ENCODE peak calls at places on chromosomes 6 and 20, in nine cellular contexts. One of them, this sample, is unnamed.

GRCh38 chr20:58944610-58945009 is 36.4 kb upstream of the NELFCD start:
- DNase-seq in tibial artery: no peak
- DNase-seq in lower lobe of right lung: no peak
- DNase-seq in CD8-positive, alpha-beta memory T cell: no peak
- DNase-seq in CD8-positive, alpha-beta T cell: no peak
- DNase-seq in heart right ventricle: no peak
- DNase-seq in transverse colon: no peak
- DNase-seq in colonic mucosa: no peak
- DNase-seq in neural progenitor cell: no peak
- DNase-seq in this sample: no peak

GRCh38 chr20:4066551-4066950 is 51.2 kb upstream of the RNF24 start:
- DNase-seq in tibial artery: no peak
- DNase-seq in lower lobe of right lung: no peak
- DNase-seq in CD8-positive, alpha-beta memory T cell: no peak
- DNase-seq in CD8-positive, alpha-beta T cell: no peak
- DNase-seq in heart right ventricle: no peak
- DNase-seq in transverse colon: no peak
- DNase-seq in colonic mucosa: no peak
- DNase-seq in neural progenitor cell: no peak
- DNase-seq in this sample: no peak

GRCh38 chr20:8161262-8162071 is 29.4 kb downstream of the PLCB1 start:
- DNase-seq in tibial artery: no peak
- DNase-seq in lower lobe of right lung: no peak
- DNase-seq in CD8-positive, alpha-beta memory T cell: no peak
- DNase-seq in CD8-positive, alpha-beta T cell: no peak
- DNase-seq in heart right ventricle: no peak
- DNase-seq in transverse colon: no peak
- DNase-seq in colonic mucosa: no peak
- DNase-seq in neural progenitor cell: no peak
- DNase-seq in this sample: no peak

GRCh38 chr20:5677389-5677788 is 72.8 kb upstream of the SHLD1 start:
- DNase-seq in tibial artery: no peak
- DNase-seq in lower lobe of right lung: no peak
- DNase-seq in CD8-positive, alpha-beta memory T cell: no peak
- DNase-seq in CD8-positive, alpha-beta T cell: no peak
- DNase-seq in heart right ventricle: no peak
- DNase-seq in transverse colon: no peak
- DNase-seq in colonic mucosa: no peak
- DNase-seq in neural progenitor cell: no peak
- DNase-seq in this sample: no peak

GRCh38 chr6:3813918-3814317 is 35.3 kb upstream of the FAM50B start:
- DNase-seq in tibial artery: no peak
- DNase-seq in lower lobe of right lung: no peak
- DNase-seq in CD8-positive, alpha-beta memory T cell: no peak
- DNase-seq in CD8-positive, alpha-beta T cell: no peak
- DNase-seq in heart right ventricle: no peak
- DNase-seq in transverse colon: no peak
- DNase-seq in colonic mucosa: no peak
- DNase-seq in neural progenitor cell: no peak
- DNase-seq in this sample: no peak

GRCh38 chr20:63163596-63164560 is 52.1 kb downstream of the YTHDF1 start:
- DNase-seq in tibial artery: no peak
- DNase-seq in lower lobe of right lung: no peak
- DNase-seq in CD8-positive, alpha-beta memory T cell: no peak
- DNase-seq in CD8-positive, alpha-beta T cell: no peak
- DNase-seq in heart right ventricle: peak; percentile 2
- DNase-seq in transverse colon: no peak
- DNase-seq in colonic mucosa: no peak
- DNase-seq in neural progenitor cell: peak; percentile 74
- DNase-seq in this sample: no peak

GRCh38 chr6:161342039-161342438 is 68.2 kb upstream of the AGPAT4 start:
- DNase-seq in tibial artery: no peak
- DNase-seq in lower lobe of right lung: no peak
- DNase-seq in CD8-positive, alpha-beta memory T cell: no peak
- DNase-seq in CD8-positive, alpha-beta T cell: no peak
- DNase-seq in heart right ventricle: no peak
- DNase-seq in transverse colon: no peak
- DNase-seq in colonic mucosa: no peak
- DNase-seq in neural progenitor cell: no peak
- DNase-seq in this sample: no peak

GRCh38 chr20:50163570-50164317 is 10.2 kb upstream of the PEDS1 start:
- DNase-seq in tibial artery: peak; percentile 58
- DNase-seq in lower lobe of right lung: no peak
- DNase-seq in CD8-positive, alpha-beta memory T cell: no peak
- DNase-seq in CD8-positive, alpha-beta T cell: no peak
- DNase-seq in heart right ventricle: peak; percentile 41
- DNase-seq in transverse colon: no peak
- DNase-seq in colonic mucosa: no peak
- DNase-seq in neural progenitor cell: no peak
- DNase-seq in this sample: peak; percentile 72

GRCh38 chr6:159833556-159833955 is 33.5 kb downstream of the PNLDC1 start:
- DNase-seq in tibial artery: no peak
- DNase-seq in lower lobe of right lung: no peak
- DNase-seq in CD8-positive, alpha-beta memory T cell: no peak
- DNase-seq in CD8-positive, alpha-beta T cell: no peak
- DNase-seq in heart right ventricle: no peak
- DNase-seq in transverse colon: no peak
- DNase-seq in colonic mucosa: no peak
- DNase-seq in neural progenitor cell: no peak
- DNase-seq in this sample: no peak

GRCh38 chr20:37494796-37495195 is 26.3 kb upstream of the NNAT start:
- DNase-seq in tibial artery: no peak
- DNase-seq in lower lobe of right lung: no peak
- DNase-seq in CD8-positive, alpha-beta memory T cell: no peak
- DNase-seq in CD8-positive, alpha-beta T cell: no peak
- DNase-seq in heart right ventricle: no peak
- DNase-seq in transverse colon: no peak
- DNase-seq in colonic mucosa: no peak
- DNase-seq in neural progenitor cell: no peak
- DNase-seq in this sample: no peak

GRCh38 chr20:671252-672030 is 4.2 kb downstream of the SCRT2 start:
- DNase-seq in tibial artery: no peak
- DNase-seq in lower lobe of right lung: no peak
- DNase-seq in CD8-positive, alpha-beta memory T cell: no peak
- DNase-seq in CD8-positive, alpha-beta T cell: no peak
- DNase-seq in heart right ventricle: no peak
- DNase-seq in transverse colon: no peak
- DNase-seq in colonic mucosa: no peak
- DNase-seq in neural progenitor cell: no peak
- DNase-seq in this sample: no peak

GRCh38 chr20:44532981-44533331 is 11.1 kb upstream of the SERINC3 start:
- DNase-seq in tibial artery: no peak
- DNase-seq in lower lobe of right lung: no peak
- DNase-seq in CD8-positive, alpha-beta memory T cell: no peak
- DNase-seq in CD8-positive, alpha-beta T cell: no peak
- DNase-seq in heart right ventricle: no peak
- DNase-seq in transverse colon: no peak
- DNase-seq in colonic mucosa: no peak
- DNase-seq in neural progenitor cell: no peak
- DNase-seq in this sample: no peak

GRCh38 chr20:44038681-44039123 is 124.0 kb downstream of the TOX2 start:
- DNase-seq in tibial artery: no peak
- DNase-seq in lower lobe of right lung: no peak
- DNase-seq in CD8-positive, alpha-beta memory T cell: no peak
- DNase-seq in CD8-positive, alpha-beta T cell: no peak
- DNase-seq in heart right ventricle: no peak
- DNase-seq in transverse colon: no peak
- DNase-seq in colonic mucosa: no peak
- DNase-seq in neural progenitor cell: no peak
- DNase-seq in this sample: no peak

GRCh38 chr6:149896491-149896890 is 1.4 kb downstream of the RAET1E start:
- DNase-seq in tibial artery: no peak
- DNase-seq in lower lobe of right lung: no peak
- DNase-seq in CD8-positive, alpha-beta memory T cell: no peak
- DNase-seq in CD8-positive, alpha-beta T cell: no peak
- DNase-seq in heart right ventricle: no peak
- DNase-seq in transverse colon: no peak
- DNase-seq in colonic mucosa: no peak
- DNase-seq in neural progenitor cell: no peak
- DNase-seq in this sample: peak; percentile 24

GRCh38 chr6:88983532-88983931 is 20.1 kb upstream of the RNGTT start:
- DNase-seq in tibial artery: no peak
- DNase-seq in lower lobe of right lung: no peak
- DNase-seq in CD8-positive, alpha-beta memory T cell: no peak
- DNase-seq in CD8-positive, alpha-beta T cell: no peak
- DNase-seq in heart right ventricle: no peak
- DNase-seq in transverse colon: peak; percentile 42
- DNase-seq in colonic mucosa: peak; percentile 41
- DNase-seq in neural progenitor cell: peak; percentile 48
- DNase-seq in this sample: no peak

GRCh38 chr20:6882911-6883310 is 115.4 kb downstream of the BMP2 start:
- DNase-seq in tibial artery: no peak
- DNase-seq in lower lobe of right lung: no peak
- DNase-seq in CD8-positive, alpha-beta memory T cell: no peak
- DNase-seq in CD8-positive, alpha-beta T cell: no peak
- DNase-seq in heart right ventricle: no peak
- DNase-seq in transverse colon: no peak
- DNase-seq in colonic mucosa: no peak
- DNase-seq in neural progenitor cell: no peak
- DNase-seq in this sample: no peak

GRCh38 chr6:88730602-88731001 is 232.8 kb downstream of the RNGTT start:
- DNase-seq in tibial artery: no peak
- DNase-seq in lower lobe of right lung: no peak
- DNase-seq in CD8-positive, alpha-beta memory T cell: no peak
- DNase-seq in CD8-positive, alpha-beta T cell: no peak
- DNase-seq in heart right ventricle: no peak
- DNase-seq in transverse colon: no peak
- DNase-seq in colonic mucosa: no peak
- DNase-seq in neural progenitor cell: peak; percentile 22
- DNase-seq in this sample: no peak

DNA sequence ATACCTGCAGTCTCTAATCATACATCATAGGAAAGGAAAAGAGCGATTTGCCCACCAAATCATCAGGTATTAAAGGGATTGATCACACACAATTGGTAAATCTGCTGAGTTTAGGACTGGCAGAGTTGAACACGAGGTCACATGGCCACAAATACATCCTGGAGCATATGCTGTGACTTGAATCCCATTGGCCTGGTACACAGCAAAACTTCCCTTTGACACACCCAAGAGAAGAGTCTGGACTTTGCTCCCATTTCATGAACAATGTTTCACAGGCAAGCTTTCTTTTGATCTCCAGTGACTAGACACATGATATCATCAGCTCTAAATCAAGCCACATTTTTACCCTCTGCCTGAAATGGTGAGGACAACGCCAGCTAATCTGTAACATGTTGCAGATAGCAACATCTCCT is 117.9 kb downstream of the ISM1 start:
- DNase-seq in tibial artery: no peak
- DNase-seq in lower lobe of right lung: no peak
- DNase-seq in CD8-positive, alpha-beta memory T cell: no peak
- DNase-seq in CD8-positive, alpha-beta T cell: no peak
- DNase-seq in heart right ventricle: no peak
- DNase-seq in transverse colon: no peak
- DNase-seq in colonic mucosa: peak; percentile 64
- DNase-seq in neural progenitor cell: no peak
- DNase-seq in this sample: no peak
- H3K4me1 ChIP-seq in tibial artery: peaks cover under 1% of the 10 kb centered on the region
- H3K4me1 ChIP-seq in lower lobe of right lung: peaks cover 11% of the 10 kb centered on the region
- H3K4me1 ChIP-seq in CD8-positive, alpha-beta memory T cell: no peaks in the 10 kb centered on the region
- H3K4me1 ChIP-seq in CD8-positive, alpha-beta T cell: no peaks in the 10 kb centered on the region
- H3K4me1 ChIP-seq in heart right ventricle: no peaks in the 10 kb centered on the region
- H3K4me1 ChIP-seq in transverse colon: no peaks in the 10 kb centered on the region
- H3K4me1 ChIP-seq in colonic mucosa: no peaks in the 10 kb centered on the region
- H3K4me1 ChIP-seq in neural progenitor cell: no peaks in the 10 kb centered on the region
- H3K4me1 ChIP-seq in this sample: no peaks in the 10 kb centered on the region

GRCh38 chr6:91538622-91539021 is 951.8 kb upstream of the MAP3K7 start:
- DNase-seq in tibial artery: no peak
- DNase-seq in lower lobe of right lung: no peak
- DNase-seq in CD8-positive, alpha-beta memory T cell: no peak
- DNase-seq in CD8-positive, alpha-beta T cell: no peak
- DNase-seq in heart right ventricle: no peak
- DNase-seq in transverse colon: no peak
- DNase-seq in colonic mucosa: no peak
- DNase-seq in neural progenitor cell: no peak
- DNase-seq in this sample: no peak
- H3K4me1 ChIP-seq in tibial artery: no peaks in the 10 kb centered on the region
- H3K4me1 ChIP-seq in lower lobe of right lung: no peaks in the 10 kb centered on the region
- H3K4me1 ChIP-seq in CD8-positive, alpha-beta memory T cell: no peaks in the 10 kb centered on the region
- H3K4me1 ChIP-seq in CD8-positive, alpha-beta T cell: no peaks in the 10 kb centered on the region
- H3K4me1 ChIP-seq in heart right ventricle: no peaks in the 10 kb centered on the region
- H3K4me1 ChIP-seq in transverse colon: no peaks in the 10 kb centered on the region
- H3K4me1 ChIP-seq in colonic mucosa: no peaks in the 10 kb centered on the region
- H3K4me1 ChIP-seq in neural progenitor cell: no peaks in the 10 kb centered on the region
- H3K4me1 ChIP-seq in this sample: no peaks in the 10 kb centered on the region

GRCh38 chr6:42026540-42026939 is 23.8 kb upstream of the TAF8 start:
- DNase-seq in tibial artery: no peak
- DNase-seq in lower lobe of right lung: no peak
- DNase-seq in CD8-positive, alpha-beta memory T cell: no peak
- DNase-seq in CD8-positive, alpha-beta T cell: no peak
- DNase-seq in heart right ventricle: no peak
- DNase-seq in transverse colon: no peak
- DNase-seq in colonic mucosa: no peak
- DNase-seq in neural progenitor cell: no peak
- DNase-seq in this sample: no peak
- H3K4me1 ChIP-seq in tibial artery: peaks cover 12% of the 10 kb centered on the region
- H3K4me1 ChIP-seq in lower lobe of right lung: peaks cover 82% of the 10 kb centered on the region
- H3K4me1 ChIP-seq in CD8-positive, alpha-beta memory T cell: peaks cover 95% of the 10 kb centered on the region
- H3K4me1 ChIP-seq in CD8-positive, alpha-beta T cell: peaks cover 98% of the 10 kb centered on the region
- H3K4me1 ChIP-seq in heart right ventricle: peaks cover 56% of the 10 kb centered on the region
- H3K4me1 ChIP-seq in transverse colon: peaks cover 8% of the 10 kb centered on the region
- H3K4me1 ChIP-seq in colonic mucosa: no peaks in the 10 kb centered on the region
- H3K4me1 ChIP-seq in neural progenitor cell: peaks cover 9% of the 10 kb centered on the region
- H3K4me1 ChIP-seq in this sample: peaks cover 10% of the 10 kb centered on the region

DNA sequence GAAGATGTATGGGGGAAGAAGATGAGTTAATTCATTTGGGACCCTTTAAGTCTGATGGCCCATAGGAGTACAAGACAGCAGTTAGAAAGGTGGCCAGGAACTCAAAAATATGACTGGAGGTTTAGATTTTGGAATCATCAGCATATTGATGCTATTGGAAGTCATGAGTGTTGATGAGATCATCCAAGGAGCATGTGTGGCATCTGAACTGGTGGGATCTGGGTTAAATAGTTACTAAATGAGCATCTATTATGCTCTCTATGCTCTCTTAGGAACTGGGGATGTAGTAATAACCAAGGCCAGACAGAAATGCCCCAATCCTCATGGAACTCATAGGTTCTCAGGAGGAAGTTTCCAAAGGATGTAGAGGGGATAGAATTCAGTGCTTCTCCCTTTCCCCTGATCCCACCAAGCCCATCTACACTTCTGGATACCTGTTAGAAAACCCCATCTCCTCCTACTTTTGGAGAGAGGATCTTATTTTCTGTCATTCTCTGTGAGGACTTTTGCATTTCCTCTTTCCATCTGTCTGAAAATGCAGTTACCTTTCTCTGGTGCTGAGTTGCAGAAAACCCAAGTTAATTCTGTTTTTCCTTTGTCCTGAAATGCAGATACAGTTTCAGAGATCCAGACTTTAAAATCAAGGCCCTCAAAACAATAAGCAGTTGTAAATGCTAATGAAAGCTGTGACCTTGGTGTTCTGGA is 65.9 kb downstream of the TBC1D7 start:
- DNase-seq in tibial artery: no peak
- DNase-seq in lower lobe of right lung: no peak
- DNase-seq in CD8-positive, alpha-beta memory T cell: no peak
- DNase-seq in CD8-positive, alpha-beta T cell: no peak
- DNase-seq in heart right ventricle: no peak
- DNase-seq in transverse colon: no peak
- DNase-seq in colonic mucosa: no peak
- DNase-seq in neural progenitor cell: no peak
- DNase-seq in this sample: no peak
- H3K4me1 ChIP-seq in tibial artery: peaks cover 6% of the 10 kb centered on the region
- H3K4me1 ChIP-seq in lower lobe of right lung: peaks cover 12% of the 10 kb centered on the region
- H3K4me1 ChIP-seq in CD8-positive, alpha-beta memory T cell: no peaks in the 10 kb centered on the region
- H3K4me1 ChIP-seq in CD8-positive, alpha-beta T cell: peaks cover 5% of the 10 kb centered on the region
- H3K4me1 ChIP-seq in heart right ventricle: no peaks in the 10 kb centered on the region
- H3K4me1 ChIP-seq in transverse colon: no peaks in the 10 kb centered on the region
- H3K4me1 ChIP-seq in colonic mucosa: no peaks in the 10 kb centered on the region
- H3K4me1 ChIP-seq in neural progenitor cell: peaks cover 7% of the 10 kb centered on the region
- H3K4me1 ChIP-seq in this sample: no peaks in the 10 kb centered on the region

GRCh38 chr6:25009351-25009750 is 73.6 kb upstream of the RIPOR2 start:
- DNase-seq in tibial artery: no peak
- DNase-seq in lower lobe of right lung: no peak
- DNase-seq in CD8-positive, alpha-beta memory T cell: no peak
- DNase-seq in CD8-positive, alpha-beta T cell: no peak
- DNase-seq in heart right ventricle: no peak
- DNase-seq in transverse colon: no peak
- DNase-seq in colonic mucosa: no peak
- DNase-seq in neural progenitor cell: no peak
- DNase-seq in this sample: no peak
- H3K4me1 ChIP-seq in tibial artery: peaks cover 22% of the 10 kb centered on the region
- H3K4me1 ChIP-seq in lower lobe of right lung: peaks cover 44% of the 10 kb centered on the region
- H3K4me1 ChIP-seq in CD8-positive, alpha-beta memory T cell: peaks cover 50% of the 10 kb centered on the region
- H3K4me1 ChIP-seq in CD8-positive, alpha-beta T cell: peaks cover 53% of the 10 kb centered on the region
- H3K4me1 ChIP-seq in heart right ventricle: peaks cover 16% of the 10 kb centered on the region
- H3K4me1 ChIP-seq in transverse colon: peaks cover 9% of the 10 kb centered on the region
- H3K4me1 ChIP-seq in colonic mucosa: peaks cover 3% of the 10 kb centered on the region
- H3K4me1 ChIP-seq in neural progenitor cell: peaks cover 3% of the 10 kb centered on the region
- H3K4me1 ChIP-seq in this sample: peaks cover 16% of the 10 kb centered on the region

This sample was measured in gastrocnemius medialis.